ENCODE peak calls at places on chromosome 21, in eight cellular contexts. J, Y, P, G, U, D, K and R are unnamed samples.

GRCh38 chr21:27570306-27570868 is 603.5 kb upstream of the ADAMTS5 start:
- DNase-seq in K (no peak), G (no peak), P (no peak), U (no peak), Y (no peak), D (no peak), J (no peak), R (no peak)

GRCh38 chr21:46081022-46081861 is 16.7 kb upstream of the COL6A2 start:
- DNase-seq in J (no peak), K (no peak), G (no peak), Y (no peak), P (no peak), U (peak), D (no peak), R (no peak)

GRCh38 chr21:21268061-21268471 is 269.9 kb downstream of the NCAM2 start:
- DNase-seq in G (no peak), Y (no peak), K (no peak), D (no peak), U (no peak), J (no peak), P (no peak), R (no peak)

GRCh38 chr21:44840771-44841170 is 22.9 kb upstream of the SUMO3 start:
- DNase-seq in Y (no peak), U (no peak), G (no peak), P (no peak), K (no peak), J (no peak), D (no peak), R (no peak)

GRCh38 chr21:15549671-15550070 is 180.1 kb upstream of the USP25 start:
- DNase-seq in G (no peak), P (no peak), K (no peak), Y (no peak), D (peak), U (no peak), J (no peak), R (no peak)

GRCh38 chr21:41579692-41580091 is 71.7 kb upstream of the TMPRSS2 start:
- DNase-seq in K (no peak), P (no peak), U (no peak), D (no peak), Y (no peak), J (no peak), G (no peak), R (no peak)

GRCh38 chr21:45256912-45257672 is 30.6 kb downstream of the POFUT2 start:
- DNase-seq in K (no peak), Y (no peak), G (no peak), D (no peak), J (peak), P (peak), U (peak), R (no peak)

GRCh38 chr21:28884481-28884880 is 108.2 kb downstream of the LTN1 start:
- DNase-seq in U (no peak), P (no peak), K (peak), G (peak), D (peak), Y (no peak), J (peak), R (no peak)

GRCh38 chr21:35349378-35350080 is 300.4 kb upstream of the RUNX1 start:
- DNase-seq in J (no peak), G (no peak), U (no peak), D (no peak), Y (no peak), K (no peak), P (no peak), R (no peak)

GRCh38 chr21:46500224-46500861 is 41.7 kb downstream of the DIP2A start:
- DNase-seq in Y (no peak), J (peak), D (no peak), G (peak), K (no peak), U (no peak), P (no peak), R (no peak)

GRCh38 chr21:28357743-28358142 is 634.9 kb downstream of the LTN1 start:
- DNase-seq in J (no peak), Y (no peak), G (no peak), P (no peak), K (no peak), U (no peak), D (no peak), R (no peak)

GRCh38 chr21:33817663-33818433 is 97.8 kb downstream of the ATP5PO start:
- DNase-seq in G (no peak), D (no peak), U (no peak), K (no peak), J (no peak), P (no peak), Y (no peak), R (no peak)

GRCh38 chr21:25664462-25665070 is 25.5 kb downstream of the JAM2 start:
- DNase-seq in U (no peak), D (no peak), P (no peak), G (no peak), Y (no peak), K (no peak), J (no peak), R (no peak)